ENCODE peak calls at places on chromosomes 5 and 9, in four cellular contexts. Z is GM12892, P is K562, J is GM12878. T is an unnamed sample.

GRCh38 chr9:127923771-127924170 is 6.8 kb downstream of the PIP5KL1 start:
- DNase-seq in P (no peak), J (no peak), Z (no peak), T (no peak)

GRCh38 chr9:35845824-35846771 is 17.1 kb downstream of the TMEM8B start:
- DNase-seq in J (no peak), Z (no peak), P (no peak), T (no peak)

GRCh38 chr9:79013715-79014610 is 557.8 kb upstream of the TLE4 start:
- DNase-seq in J (no peak), Z (no peak), P (no peak), T (no peak)

GRCh38 chr9:101536938-101537337 is 3.3 kb downstream of the RNF20 start:
- DNase-seq in P (peak), J (no peak), Z (no peak), T (no peak)

GRCh38 chr9:95516736-95517558 is at the start of gene PTCH1:
- DNase-seq in Z (peak), J (no peak), P (peak), T (no peak)

GRCh38 chr5:21823588-21823987 is 1029.6 kb downstream of the CDH12 start:
- DNase-seq in P (no peak), J (no peak), Z (no peak), T (no peak)

GRCh38 chr5:179212870-179213269 is 132.4 kb downstream of the ADAMTS2 start:
- DNase-seq in P (no peak), Z (no peak), J (no peak), T (no peak)

GRCh38 chr5:158513490-158514301 is 586.0 kb downstream of the EBF1 start:
- DNase-seq in Z (no peak), J (no peak), P (no peak), T (no peak)

GRCh38 chr5:157106668-157107461 is 2.0 kb downstream of the HAVCR2 start:
- DNase-seq in J (peak), P (no peak), Z (no peak), T (no peak)

GRCh38 chr5:71757590-71758543 is 38.8 kb downstream of the CARTPT start:
- DNase-seq in P (peak), J (peak), Z (no peak), T (no peak)

GRCh38 chr9:81521892-81522291 is 167.5 kb downstream of the TLE1 start:
- DNase-seq in Z (no peak), P (no peak), J (no peak), T (no peak)

GRCh38 chr5:135894789-135895188 is 852 bp downstream of the IL9 start:
- DNase-seq in J (no peak), Z (no peak), P (peak), T (no peak)

GRCh38 chr5:18243846-18244245 is 609.6 kb downstream of the TAF11L14 start:
- DNase-seq in P (no peak), J (no peak), Z (no peak), T (no peak)

GRCh38 chr5:45454114-45454513 is 242.1 kb downstream of the HCN1 start:
- DNase-seq in J (no peak), Z (no peak), P (no peak), T (no peak)

GRCh38 chr5:156779436-156779835 is 70.7 kb upstream of the PPP1R2B start:
- DNase-seq in P (no peak), Z (no peak), J (no peak), T (no peak)

GRCh38 chr5:60161340-60161934 is 267.9 kb upstream of the PDE4D start:
- DNase-seq in J (peak), Z (peak), P (no peak), T (peak)

GRCh38 chr9:110671849-110672248 is 3.3 kb downstream of the MUSK start:
- DNase-seq in P (no peak), J (no peak), Z (no peak), T (no peak)

GRCh38 chr5:72505026-72505425 is 2.2 kb downstream of the ZNF366 start:
- DNase-seq in P (no peak), Z (no peak), J (no peak), T (no peak)

GRCh38 chr5:17340816-17341215 is 123.4 kb downstream of the BASP1 start:
- DNase-seq in J (no peak), Z (no peak), P (no peak), T (no peak)

GRCh38 chr9:134600836-134601638 is 40.6 kb upstream of the COL5A1 start:
- DNase-seq in J (no peak), Z (no peak), P (no peak), T (no peak)

GRCh38 chr5:33240552-33240951 is 200.2 kb upstream of the TARS1 start:
- DNase-seq in P (no peak), Z (no peak), J (no peak), T (no peak)

GRCh38 chr5:12522116-12522515 is 617.9 kb upstream of the CTNND2 start:
- DNase-seq in J (no peak), P (no peak), Z (no peak), T (no peak)

GRCh38 chr9:72554221-72554641 is 32.8 kb downstream of the TMC1 start:
- DNase-seq in P (no peak), Z (no peak), J (no peak), T (no peak)

GRCh38 chr5:109177782-109178181 is 232.0 kb downstream of the PJA2 start:
- DNase-seq in J (no peak), P (no peak), Z (no peak), T (no peak)

GRCh38 chr5:109177227-109177626 is 232.5 kb downstream of the PJA2 start:
- DNase-seq in P (no peak), Z (no peak), J (no peak), T (no peak)

GRCh38 chr5:109180668-109181067 is 229.1 kb downstream of the PJA2 start:
- DNase-seq in J (no peak), Z (no peak), P (no peak), T (no peak)
- TF ChIP-seq POLR2AphosphoS5 in J (no peak), Z (no peak), P (no peak), T (no peak)

DNA sequence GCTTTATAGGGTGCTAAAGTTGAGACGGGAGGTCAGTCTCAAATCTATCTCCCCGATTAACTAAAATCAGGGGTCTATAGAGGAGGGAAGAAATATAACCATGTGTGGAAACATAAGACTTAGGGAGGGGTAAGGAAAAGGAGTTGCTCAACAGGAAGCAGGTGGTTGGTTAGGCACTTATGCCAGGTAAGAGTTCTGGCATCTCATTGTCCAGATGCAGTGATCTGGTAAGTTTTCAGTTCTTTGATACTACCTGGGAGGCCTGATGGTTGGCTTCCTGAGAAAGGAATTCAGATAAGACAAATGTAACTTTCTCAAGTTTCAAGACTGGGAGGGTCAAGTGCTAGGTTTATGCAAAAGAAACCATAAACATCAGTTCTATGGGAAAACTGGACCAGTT is 47.7 kb downstream of the CERT1 start:
- DNase-seq in Z (no peak), J (no peak), P (no peak), T (no peak)
- TF ChIP-seq TAF1 in Z (no peak), J (no peak), P (no peak), T (no peak)

GRCh38 chr5:159550951-159551350 is 220.7 kb upstream of the IL12B start:
- DNase-seq in J (no peak), P (no peak), Z (no peak), T (no peak)

GRCh38 chr5:159559337-159559736 is 229.1 kb upstream of the IL12B start:
- DNase-seq in P (no peak), Z (no peak), J (no peak), T (no peak)

GRCh38 chr5:159553792-159554191 is 223.5 kb upstream of the IL12B start:
- DNase-seq in P (no peak), J (no peak), Z (no peak), T (no peak)

GRCh38 chr5:159552751-159553150 is 222.5 kb upstream of the IL12B start:
- DNase-seq in J (no peak), P (no peak), Z (no peak), T (no peak)

DNA sequence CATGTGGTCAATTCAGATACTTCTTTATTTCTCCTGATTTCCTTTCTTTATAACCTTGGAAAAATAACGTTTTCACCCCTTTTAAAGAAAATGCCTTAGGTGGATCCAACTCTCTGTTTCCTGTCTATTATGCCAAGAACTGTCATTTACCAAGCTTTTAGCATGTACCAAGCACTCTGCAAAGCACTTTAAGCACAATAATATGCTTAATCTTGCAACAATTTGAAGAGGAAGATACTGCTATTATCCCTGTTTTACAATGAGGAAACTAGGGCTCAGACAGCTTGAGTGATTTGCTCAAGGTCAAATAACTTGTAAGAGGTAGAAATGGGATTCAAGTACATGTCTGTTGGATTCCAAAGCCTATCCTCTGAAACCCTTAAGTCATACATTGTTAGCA is 224.8 kb upstream of the IL12B start:
- DNase-seq in Z (no peak), J (no peak), P (no peak), T (no peak)
- TF ChIP-seq POLR2AphosphoS5 in Z (no peak), J (no peak), P (no peak), T (no peak)

DNA sequence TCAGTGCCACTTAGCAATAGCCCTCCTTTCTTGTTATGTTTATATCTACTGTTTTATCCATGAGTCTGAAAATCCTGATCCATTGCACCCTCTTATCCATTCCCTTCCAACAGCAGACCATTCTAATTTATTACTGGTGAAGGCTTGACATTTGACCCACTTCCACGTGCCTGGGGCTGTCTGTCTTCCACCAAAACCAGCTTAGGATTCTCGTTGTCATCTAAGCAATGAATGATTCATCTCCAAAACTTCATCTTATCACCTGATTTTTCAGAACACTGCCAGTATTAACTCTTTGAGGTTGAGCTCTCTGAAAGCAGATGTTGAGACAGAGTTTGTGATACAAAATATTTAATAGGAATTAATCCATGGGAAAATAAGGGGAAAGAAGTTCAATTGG is 277.8 kb upstream of the FBXL7 start:
- DNase-seq in J (no peak), P (no peak), Z (no peak), T (no peak)
- TF ChIP-seq TAF1 in J (no peak), P (no peak), Z (no peak), T (no peak)

GRCh38 chr5:95029569-95030366 is 255.1 kb downstream of the MCTP1 start:
- DNase-seq in P (no peak), J (peak), Z (no peak), T (no peak)
- TF ChIP-seq POLR2AphosphoS5 in P (no peak), J (no peak), Z (peak), T (no peak)